ENCODE peak calls at places on chromosomes 13 and 19, in six cellular contexts. One of them, this sample, is unnamed.

GRCh38 chr19:32652893-32653625 is 21.9 kb downstream of the ANKRD27 start:
- DNase-seq in neural progenitor cell: no peak
- DNase-seq in A673: no peak
- DNase-seq in right atrium auricular region: peak; percentile 68
- DNase-seq in cardiac muscle cell: peak; percentile 6
- DNase-seq in tibial artery: no peak
- DNase-seq in this sample: peak; percentile 71

GRCh38 chr19:19873381-19873780 is 7.7 kb downstream of the ZNF253 start:
- DNase-seq in neural progenitor cell: no peak
- DNase-seq in A673: no peak
- DNase-seq in right atrium auricular region: no peak
- DNase-seq in cardiac muscle cell: no peak
- DNase-seq in tibial artery: no peak
- DNase-seq in this sample: no peak

GRCh38 chr13:65725001-65725400 is 1505.1 kb downstream of the PCDH9 start:
- DNase-seq in neural progenitor cell: no peak
- DNase-seq in A673: no peak
- DNase-seq in right atrium auricular region: no peak
- DNase-seq in cardiac muscle cell: peak; percentile 24
- DNase-seq in tibial artery: no peak
- DNase-seq in this sample: no peak

GRCh38 chr13:21625366-21625765 is 21.4 kb upstream of the MICU2 start:
- DNase-seq in neural progenitor cell: no peak
- DNase-seq in A673: peak; percentile 65
- DNase-seq in right atrium auricular region: no peak
- DNase-seq in cardiac muscle cell: no peak
- DNase-seq in tibial artery: no peak
- DNase-seq in this sample: peak; percentile 14

GRCh38 chr13:106887686-106888085 is 319.7 kb upstream of the ARGLU1 start:
- DNase-seq in neural progenitor cell: no peak
- DNase-seq in A673: no peak
- DNase-seq in right atrium auricular region: no peak
- DNase-seq in cardiac muscle cell: no peak
- DNase-seq in tibial artery: no peak
- DNase-seq in this sample: no peak

GRCh38 chr13:102983496-102983895 is 82.7 kb downstream of the SLC10A2 start:
- DNase-seq in neural progenitor cell: no peak
- DNase-seq in A673: no peak
- DNase-seq in right atrium auricular region: no peak
- DNase-seq in cardiac muscle cell: no peak
- DNase-seq in tibial artery: no peak
- DNase-seq in this sample: no peak

GRCh38 chr13:22138947-22139346 is 468.1 kb downstream of the FGF9 start:
- DNase-seq in neural progenitor cell: no peak
- DNase-seq in A673: no peak
- DNase-seq in right atrium auricular region: no peak
- DNase-seq in cardiac muscle cell: no peak
- DNase-seq in tibial artery: no peak
- DNase-seq in this sample: no peak

GRCh38 chr13:99979453-99980200 is 2.0 kb upstream of the ZIC2 start:
- DNase-seq in neural progenitor cell: peak; percentile 79
- DNase-seq in A673: peak; percentile 59
- DNase-seq in right atrium auricular region: peak; percentile 54
- DNase-seq in cardiac muscle cell: peak; percentile 50
- DNase-seq in tibial artery: no peak
- DNase-seq in this sample: no peak

GRCh38 chr13:111626371-111627305 is 306.2 kb downstream of the TEX29 start:
- DNase-seq in neural progenitor cell: no peak
- DNase-seq in A673: no peak
- DNase-seq in right atrium auricular region: peak; percentile 57
- DNase-seq in cardiac muscle cell: no peak
- DNase-seq in tibial artery: no peak
- DNase-seq in this sample: no peak

GRCh38 chr13:46354143-46355087 is 32.6 kb downstream of the RUBCNL start:
- DNase-seq in neural progenitor cell: no peak
- DNase-seq in A673: no peak
- DNase-seq in right atrium auricular region: no peak
- DNase-seq in cardiac muscle cell: no peak
- DNase-seq in tibial artery: no peak
- DNase-seq in this sample: peak; percentile 17

GRCh38 chr19:19507354-19507753 is 8.0 kb downstream of the TSSK6 start:
- DNase-seq in neural progenitor cell: no peak
- DNase-seq in A673: no peak
- DNase-seq in right atrium auricular region: no peak
- DNase-seq in cardiac muscle cell: no peak
- DNase-seq in tibial artery: no peak
- DNase-seq in this sample: no peak

GRCh38 chr13:49499889-49500660 is 4.3 kb downstream of the PHF11 start:
- DNase-seq in neural progenitor cell: no peak
- DNase-seq in A673: no peak
- DNase-seq in right atrium auricular region: no peak
- DNase-seq in cardiac muscle cell: no peak
- DNase-seq in tibial artery: no peak
- DNase-seq in this sample: no peak

GRCh38 chr19:12783226-12783848 is 7.9 kb upstream of the JUNB start:
- DNase-seq in neural progenitor cell: no peak
- DNase-seq in A673: no peak
- DNase-seq in right atrium auricular region: no peak
- DNase-seq in cardiac muscle cell: no peak
- DNase-seq in tibial artery: no peak
- DNase-seq in this sample: peak; percentile 14

GRCh38 chr19:29779921-29780320 is 31.9 kb upstream of the CCNE1 start:
- DNase-seq in neural progenitor cell: peak; percentile 28
- DNase-seq in A673: no peak
- DNase-seq in right atrium auricular region: no peak
- DNase-seq in cardiac muscle cell: peak; percentile 7
- DNase-seq in tibial artery: no peak
- DNase-seq in this sample: no peak

GRCh38 chr19:51148571-51148970 is 6.5 kb downstream of the SIGLEC7 start:
- DNase-seq in neural progenitor cell: no peak
- DNase-seq in A673: no peak
- DNase-seq in right atrium auricular region: no peak
- DNase-seq in cardiac muscle cell: no peak
- DNase-seq in tibial artery: no peak
- DNase-seq in this sample: no peak

GRCh38 chr19:18995804-18996241 is 37.5 kb downstream of the SUGP2 start:
- DNase-seq in neural progenitor cell: peak; percentile 89
- DNase-seq in A673: peak; percentile 97
- DNase-seq in right atrium auricular region: no peak
- DNase-seq in cardiac muscle cell: peak; percentile 71
- DNase-seq in tibial artery: no peak
- DNase-seq in this sample: peak; percentile 46

GRCh38 chr19:13091400-13092161 is 11.1 kb downstream of the LYL1 start:
- DNase-seq in neural progenitor cell: peak; percentile 59
- DNase-seq in A673: peak; percentile 60
- DNase-seq in right atrium auricular region: peak; percentile 84
- DNase-seq in cardiac muscle cell: no peak
- DNase-seq in tibial artery: peak; percentile 96
- DNase-seq in this sample: no peak

GRCh38 chr19:55165952-55166529 is 372 bp downstream of the DNAAF3 start:
- DNase-seq in neural progenitor cell: peak; percentile 97
- DNase-seq in A673: peak; percentile 94
- DNase-seq in right atrium auricular region: peak; percentile 70
- DNase-seq in cardiac muscle cell: peak; percentile 91
- DNase-seq in tibial artery: no peak
- DNase-seq in this sample: peak; percentile 94

GRCh38 chr13:77190349-77190748 is 136.5 kb downstream of the MYCBP2 start:
- DNase-seq in neural progenitor cell: no peak
- DNase-seq in A673: no peak
- DNase-seq in right atrium auricular region: no peak
- DNase-seq in cardiac muscle cell: no peak
- DNase-seq in tibial artery: no peak
- DNase-seq in this sample: no peak

GRCh38 chr13:86324191-86324590 is 525.0 kb upstream of the SLITRK6 start:
- DNase-seq in neural progenitor cell: no peak
- DNase-seq in A673: no peak
- DNase-seq in right atrium auricular region: no peak
- DNase-seq in cardiac muscle cell: no peak
- DNase-seq in tibial artery: no peak
- DNase-seq in this sample: no peak

GRCh38 chr13:75641026-75641425 is 4.9 kb downstream of the LMO7 start:
- DNase-seq in neural progenitor cell: no peak
- DNase-seq in A673: no peak
- DNase-seq in right atrium auricular region: no peak
- DNase-seq in cardiac muscle cell: no peak
- DNase-seq in tibial artery: no peak
- DNase-seq in this sample: no peak

GRCh38 chr19:6521718-6522646 is 8.8 kb upstream of the TNFSF9 start:
- DNase-seq in neural progenitor cell: no peak
- DNase-seq in A673: no peak
- DNase-seq in right atrium auricular region: no peak
- DNase-seq in cardiac muscle cell: no peak
- DNase-seq in tibial artery: no peak
- DNase-seq in this sample: no peak

GRCh38 chr13:98878421-98879126 is 99.3 kb downstream of the DOCK9 start:
- DNase-seq in neural progenitor cell: no peak
- DNase-seq in A673: no peak
- DNase-seq in right atrium auricular region: no peak
- DNase-seq in cardiac muscle cell: no peak
- DNase-seq in tibial artery: no peak
- DNase-seq in this sample: no peak

GRCh38 chr13:79353698-79354097 is 52.4 kb downstream of the RBM26 start:
- DNase-seq in neural progenitor cell: no peak
- DNase-seq in A673: no peak
- DNase-seq in right atrium auricular region: no peak
- DNase-seq in cardiac muscle cell: no peak
- DNase-seq in tibial artery: no peak
- DNase-seq in this sample: no peak

GRCh38 chr19:2477141-2477710 is 1.3 kb downstream of the GADD45B start:
- DNase-seq in neural progenitor cell: peak; percentile 44
- DNase-seq in A673: no peak
- DNase-seq in right atrium auricular region: no peak
- DNase-seq in cardiac muscle cell: peak; percentile 49
- DNase-seq in tibial artery: peak; percentile 79
- DNase-seq in this sample: peak; percentile 48

GRCh38 chr19:57830071-57830602 is at the start of gene ZNF587B:
- DNase-seq in neural progenitor cell: peak; percentile 95
- DNase-seq in A673: peak; percentile 71
- DNase-seq in right atrium auricular region: peak; percentile 85
- DNase-seq in cardiac muscle cell: peak; percentile 93
- DNase-seq in tibial artery: peak; percentile 78
- DNase-seq in this sample: no peak

GRCh38 chr13:98978280-98978679 is 416 bp upstream of the DOCK9 start:
- DNase-seq in neural progenitor cell: no peak
- DNase-seq in A673: no peak
- DNase-seq in right atrium auricular region: no peak
- DNase-seq in cardiac muscle cell: no peak
- DNase-seq in tibial artery: no peak
- DNase-seq in this sample: no peak

GRCh38 chr19:16376649-16377048 is 52.0 kb downstream of the KLF2 start:
- DNase-seq in neural progenitor cell: peak; percentile 34
- DNase-seq in A673: peak; percentile 19
- DNase-seq in right atrium auricular region: no peak
- DNase-seq in cardiac muscle cell: peak; percentile 52
- DNase-seq in tibial artery: no peak
- DNase-seq in this sample: peak; percentile 14

GRCh38 chr19:46924874-46925547 is 64.2 kb downstream of the ARHGAP35 start:
- DNase-seq in neural progenitor cell: no peak
- DNase-seq in A673: no peak
- DNase-seq in right atrium auricular region: no peak
- DNase-seq in cardiac muscle cell: no peak
- DNase-seq in tibial artery: no peak
- DNase-seq in this sample: peak; percentile 50

GRCh38 chr19:40521276-40521675 is 54.5 kb downstream of the SPTBN4 start:
- DNase-seq in neural progenitor cell: no peak
- DNase-seq in A673: peak; percentile 45
- DNase-seq in right atrium auricular region: no peak
- DNase-seq in cardiac muscle cell: no peak
- DNase-seq in tibial artery: no peak
- DNase-seq in this sample: no peak

GRCh38 chr19:30103981-30104380 is 161.9 kb downstream of the URI1 start:
- DNase-seq in neural progenitor cell: no peak
- DNase-seq in A673: no peak
- DNase-seq in right atrium auricular region: no peak
- DNase-seq in cardiac muscle cell: no peak
- DNase-seq in tibial artery: no peak
- DNase-seq in this sample: no peak

GRCh38 chr13:75715598-75716523 is 79.7 kb downstream of the LMO7 start:
- DNase-seq in neural progenitor cell: no peak
- DNase-seq in A673: no peak
- DNase-seq in right atrium auricular region: no peak
- DNase-seq in cardiac muscle cell: no peak
- DNase-seq in tibial artery: no peak
- DNase-seq in this sample: no peak

GRCh38 chr13:24233351-24233901 is 72.9 kb downstream of the SPATA13 start:
- DNase-seq in neural progenitor cell: peak; percentile 68
- DNase-seq in A673: peak; percentile 90
- DNase-seq in right atrium auricular region: no peak
- DNase-seq in cardiac muscle cell: peak; percentile 59
- DNase-seq in tibial artery: no peak
- DNase-seq in this sample: no peak

GRCh38 chr13:74243637-74244526 is 109.7 kb upstream of the KLF12 start:
- DNase-seq in neural progenitor cell: no peak
- DNase-seq in A673: no peak
- DNase-seq in right atrium auricular region: no peak
- DNase-seq in cardiac muscle cell: no peak
- DNase-seq in tibial artery: no peak
- DNase-seq in this sample: no peak

GRCh38 chr19:46776927-46777911 is 11.2 kb downstream of the SLC1A5 start:
- DNase-seq in neural progenitor cell: peak; percentile 19
- DNase-seq in A673: no peak
- DNase-seq in right atrium auricular region: no peak
- DNase-seq in cardiac muscle cell: no peak
- DNase-seq in tibial artery: no peak
- DNase-seq in this sample: peak; percentile 38

GRCh38 chr13:105207586-105208293 is 1327.7 kb downstream of the EFNB2 start:
- DNase-seq in neural progenitor cell: no peak
- DNase-seq in A673: no peak
- DNase-seq in right atrium auricular region: no peak
- DNase-seq in cardiac muscle cell: no peak
- DNase-seq in tibial artery: no peak
- DNase-seq in this sample: no peak
- TF ChIP-seq CTCF in neural progenitor cell: no peak
- TF ChIP-seq CTCF in A673: no peak
- TF ChIP-seq CTCF in right atrium auricular region: no peak
- TF ChIP-seq CTCF in cardiac muscle cell: peak; percentile 10
- TF ChIP-seq CTCF in tibial artery: no peak
- TF ChIP-seq CTCF in this sample: no peak

GRCh38 chr13:68380041-68380973 is 1150.2 kb upstream of the PCDH9 start:
- DNase-seq in neural progenitor cell: no peak
- DNase-seq in A673: no peak
- DNase-seq in right atrium auricular region: no peak
- DNase-seq in cardiac muscle cell: no peak
- DNase-seq in tibial artery: no peak
- DNase-seq in this sample: no peak
- TF ChIP-seq CTCF in neural progenitor cell: no peak
- TF ChIP-seq CTCF in A673: no peak
- TF ChIP-seq CTCF in right atrium auricular region: no peak
- TF ChIP-seq CTCF in cardiac muscle cell: no peak
- TF ChIP-seq CTCF in tibial artery: no peak
- TF ChIP-seq CTCF in this sample: no peak

GRCh38 chr13:32267836-32268439 is 47.2 kb downstream of the ZAR1L start:
- DNase-seq in neural progenitor cell: peak; percentile 27
- DNase-seq in A673: no peak
- DNase-seq in right atrium auricular region: no peak
- DNase-seq in cardiac muscle cell: no peak
- DNase-seq in tibial artery: no peak
- DNase-seq in this sample: peak; percentile 68
- TF ChIP-seq CTCF in neural progenitor cell: peak; percentile 57
- TF ChIP-seq CTCF in A673: peak; percentile 33
- TF ChIP-seq CTCF in right atrium auricular region: peak; percentile 61
- TF ChIP-seq CTCF in cardiac muscle cell: peak; percentile 48
- TF ChIP-seq CTCF in tibial artery: peak; percentile 24
- TF ChIP-seq CTCF in this sample: peak; percentile 81

GRCh38 chr13:91158015-91158390 is 189.5 kb upstream of the MIR17HG start:
- DNase-seq in neural progenitor cell: no peak
- DNase-seq in A673: no peak
- DNase-seq in right atrium auricular region: no peak
- DNase-seq in cardiac muscle cell: no peak
- DNase-seq in tibial artery: no peak
- DNase-seq in this sample: no peak
- TF ChIP-seq CTCF in neural progenitor cell: peak; percentile 36
- TF ChIP-seq CTCF in A673: no peak
- TF ChIP-seq CTCF in right atrium auricular region: peak; percentile 30
- TF ChIP-seq CTCF in cardiac muscle cell: no peak
- TF ChIP-seq CTCF in tibial artery: peak; percentile 32
- TF ChIP-seq CTCF in this sample: no peak

This sample was measured in Calu3.